ENCODE peak calls at places on chromosome 21, in six cellular contexts. P, T, K, O, B and V are unnamed samples.

GRCh38 chr21:31476551-31477120 is 132.6 kb upstream of the TIAM1 start:
- DNase-seq in P (no peak), T (no peak), K (peak), O (no peak), B (no peak), V (no peak)

GRCh38 chr21:46483300-46484295 is 24.9 kb downstream of the DIP2A start:
- DNase-seq in P (no peak), T (no peak), K (no peak), O (no peak), B (no peak), V (no peak)

GRCh38 chr21:43646550-43647260 is 12.6 kb downstream of the HSF2BP start:
- DNase-seq in P (peak), T (peak), K (peak), O (peak), B (peak), V (peak)

GRCh38 chr21:35792569-35792968 is 267.8 kb downstream of the SETD4 start:
- DNase-seq in P (no peak), T (no peak), K (no peak), O (no peak), B (no peak), V (no peak)

GRCh38 chr21:24259241-24259640 is 1348.0 kb downstream of the MRPL39 start:
- DNase-seq in P (no peak), T (no peak), K (no peak), O (no peak), B (no peak), V (no peak)

GRCh38 chr21:45306832-45307571 is 19.3 kb upstream of the POFUT2 start:
- DNase-seq in P (no peak), T (peak), K (peak), O (no peak), B (peak), V (peak)

GRCh38 chr21:17636711-17637110 is 24.0 kb upstream of the BTG3 start:
- DNase-seq in P (no peak), T (no peak), K (no peak), O (no peak), B (no peak), V (no peak)

GRCh38 chr21:21200103-21200938 is 202.1 kb downstream of the NCAM2 start:
- DNase-seq in P (peak), T (no peak), K (no peak), O (no peak), B (no peak), V (no peak)

GRCh38 chr21:36859744-36860501 is 106.5 kb downstream of the HLCS start:
- DNase-seq in P (no peak), T (peak), K (no peak), O (peak), B (peak), V (no peak)

GRCh38 chr21:38853421-38853919 is 47.7 kb downstream of the ETS2 start:
- DNase-seq in P (no peak), T (peak), K (no peak), O (no peak), B (peak), V (no peak)

GRCh38 chr21:35394049-35394448 is 344.9 kb upstream of the RUNX1 start:
- DNase-seq in P (no peak), T (no peak), K (no peak), O (no peak), B (no peak), V (no peak)